ENCODE peak calls at places on chromosomes 1 and 21, in eight cellular contexts. One of them, this sample, is unnamed.

GRCh38 chr1:52654063-52654462 is 21.1 kb downstream of the SHISAL2A start:
- DNase-seq in fibroblast of mammary gland: no peak
- DNase-seq in HFFc6: no peak
- DNase-seq in dorsolateral prefrontal cortex: no peak
- DNase-seq in neural crest cell: no peak
- DNase-seq in CD8-positive, alpha-beta T cell: no peak
- DNase-seq in progenitor cell of endocrine pancreas: no peak
- DNase-seq in body of pancreas: no peak
- DNase-seq in this sample: no peak

GRCh38 chr1:200040516-200041138 is 13.1 kb downstream of the NR5A2 start:
- DNase-seq in fibroblast of mammary gland: no peak
- DNase-seq in HFFc6: no peak
- DNase-seq in dorsolateral prefrontal cortex: no peak
- DNase-seq in neural crest cell: no peak
- DNase-seq in CD8-positive, alpha-beta T cell: no peak
- DNase-seq in progenitor cell of endocrine pancreas: no peak
- DNase-seq in body of pancreas: peak; percentile 70
- DNase-seq in this sample: no peak

GRCh38 chr1:203202431-203203245 is 16.1 kb upstream of the CHI3L1 start:
- DNase-seq in fibroblast of mammary gland: peak; percentile 94
- DNase-seq in HFFc6: peak; percentile 45
- DNase-seq in dorsolateral prefrontal cortex: no peak
- DNase-seq in neural crest cell: no peak
- DNase-seq in CD8-positive, alpha-beta T cell: no peak
- DNase-seq in progenitor cell of endocrine pancreas: no peak
- DNase-seq in body of pancreas: peak; percentile 36
- DNase-seq in this sample: no peak

GRCh38 chr1:93980320-93980744 is 71.1 kb upstream of the GCLM start:
- DNase-seq in fibroblast of mammary gland: no peak
- DNase-seq in HFFc6: no peak
- DNase-seq in dorsolateral prefrontal cortex: no peak
- DNase-seq in neural crest cell: no peak
- DNase-seq in CD8-positive, alpha-beta T cell: no peak
- DNase-seq in progenitor cell of endocrine pancreas: no peak
- DNase-seq in body of pancreas: no peak
- DNase-seq in this sample: no peak

GRCh38 chr1:155984341-155984740 is 6.0 kb upstream of the ARHGEF2 start:
- DNase-seq in fibroblast of mammary gland: no peak
- DNase-seq in HFFc6: no peak
- DNase-seq in dorsolateral prefrontal cortex: no peak
- DNase-seq in neural crest cell: no peak
- DNase-seq in CD8-positive, alpha-beta T cell: no peak
- DNase-seq in progenitor cell of endocrine pancreas: peak; percentile 31
- DNase-seq in body of pancreas: peak; percentile 63
- DNase-seq in this sample: no peak

GRCh38 chr1:26597629-26598039 is 68.1 kb downstream of the RPS6KA1 start:
- DNase-seq in fibroblast of mammary gland: peak; percentile 72
- DNase-seq in HFFc6: peak; percentile 53
- DNase-seq in dorsolateral prefrontal cortex: no peak
- DNase-seq in neural crest cell: no peak
- DNase-seq in CD8-positive, alpha-beta T cell: no peak
- DNase-seq in progenitor cell of endocrine pancreas: no peak
- DNase-seq in body of pancreas: no peak
- DNase-seq in this sample: no peak

GRCh38 chr21:33848252-33848953 is 67.2 kb downstream of the ATP5PO start:
- DNase-seq in fibroblast of mammary gland: no peak
- DNase-seq in HFFc6: no peak
- DNase-seq in dorsolateral prefrontal cortex: no peak
- DNase-seq in neural crest cell: no peak
- DNase-seq in CD8-positive, alpha-beta T cell: no peak
- DNase-seq in progenitor cell of endocrine pancreas: no peak
- DNase-seq in body of pancreas: no peak
- DNase-seq in this sample: no peak

GRCh38 chr1:173333581-173333980 is 126.5 kb upstream of the TNFSF4 start:
- DNase-seq in fibroblast of mammary gland: peak; percentile 51
- DNase-seq in HFFc6: peak; percentile 39
- DNase-seq in dorsolateral prefrontal cortex: no peak
- DNase-seq in neural crest cell: no peak
- DNase-seq in CD8-positive, alpha-beta T cell: no peak
- DNase-seq in progenitor cell of endocrine pancreas: no peak
- DNase-seq in body of pancreas: no peak
- DNase-seq in this sample: no peak

GRCh38 chr1:35518183-35518582 is 39.0 kb downstream of the KIAA0319L start:
- DNase-seq in fibroblast of mammary gland: no peak
- DNase-seq in HFFc6: no peak
- DNase-seq in dorsolateral prefrontal cortex: no peak
- DNase-seq in neural crest cell: no peak
- DNase-seq in CD8-positive, alpha-beta T cell: no peak
- DNase-seq in progenitor cell of endocrine pancreas: no peak
- DNase-seq in body of pancreas: no peak
- DNase-seq in this sample: no peak

GRCh38 chr1:236753554-236753953 is 41.5 kb upstream of the MTR start:
- DNase-seq in fibroblast of mammary gland: peak; percentile 24
- DNase-seq in HFFc6: peak; percentile 43
- DNase-seq in dorsolateral prefrontal cortex: peak; percentile 48
- DNase-seq in neural crest cell: no peak
- DNase-seq in CD8-positive, alpha-beta T cell: no peak
- DNase-seq in progenitor cell of endocrine pancreas: no peak
- DNase-seq in body of pancreas: peak; percentile 24
- DNase-seq in this sample: no peak
- TF ChIP-seq CTCF in fibroblast of mammary gland: peak; percentile 17
- TF ChIP-seq CTCF in HFFc6: peak; percentile 65
- TF ChIP-seq CTCF in dorsolateral prefrontal cortex: peak; percentile 41
- TF ChIP-seq CTCF in neural crest cell: peak; percentile 48
- TF ChIP-seq CTCF in CD8-positive, alpha-beta T cell: no peak
- TF ChIP-seq CTCF in progenitor cell of endocrine pancreas: peak; percentile 26
- TF ChIP-seq CTCF in body of pancreas: no peak
- TF ChIP-seq CTCF in this sample: no peak

GRCh38 chr1:182716740-182717720 is 32.6 kb upstream of the RGS8 start:
- DNase-seq in fibroblast of mammary gland: no peak
- DNase-seq in HFFc6: no peak
- DNase-seq in dorsolateral prefrontal cortex: no peak
- DNase-seq in neural crest cell: no peak
- DNase-seq in CD8-positive, alpha-beta T cell: no peak
- DNase-seq in progenitor cell of endocrine pancreas: no peak
- DNase-seq in body of pancreas: no peak
- DNase-seq in this sample: no peak

GRCh38 chr1:182718311-182718710 is 33.9 kb upstream of the RGS8 start:
- DNase-seq in fibroblast of mammary gland: no peak
- DNase-seq in HFFc6: no peak
- DNase-seq in dorsolateral prefrontal cortex: no peak
- DNase-seq in neural crest cell: no peak
- DNase-seq in CD8-positive, alpha-beta T cell: no peak
- DNase-seq in progenitor cell of endocrine pancreas: no peak
- DNase-seq in body of pancreas: no peak
- DNase-seq in this sample: no peak

GRCh38 chr1:182723195-182723594 is 38.8 kb upstream of the RGS8 start:
- DNase-seq in fibroblast of mammary gland: no peak
- DNase-seq in HFFc6: no peak
- DNase-seq in dorsolateral prefrontal cortex: no peak
- DNase-seq in neural crest cell: no peak
- DNase-seq in CD8-positive, alpha-beta T cell: no peak
- DNase-seq in progenitor cell of endocrine pancreas: no peak
- DNase-seq in body of pancreas: peak; percentile 25
- DNase-seq in this sample: no peak

GRCh38 chr1:182721525-182721924 is 37.1 kb upstream of the RGS8 start:
- DNase-seq in fibroblast of mammary gland: no peak
- DNase-seq in HFFc6: no peak
- DNase-seq in dorsolateral prefrontal cortex: no peak
- DNase-seq in neural crest cell: no peak
- DNase-seq in CD8-positive, alpha-beta T cell: no peak
- DNase-seq in progenitor cell of endocrine pancreas: no peak
- DNase-seq in body of pancreas: no peak
- DNase-seq in this sample: no peak

GRCh38 chr1:182720465-182720864 is 36.1 kb upstream of the RGS8 start:
- DNase-seq in fibroblast of mammary gland: peak; percentile 16
- DNase-seq in HFFc6: peak; percentile 17
- DNase-seq in dorsolateral prefrontal cortex: no peak
- DNase-seq in neural crest cell: no peak
- DNase-seq in CD8-positive, alpha-beta T cell: no peak
- DNase-seq in progenitor cell of endocrine pancreas: no peak
- DNase-seq in body of pancreas: no peak
- DNase-seq in this sample: no peak
- TF ChIP-seq CTCF in fibroblast of mammary gland: peak; percentile 40
- TF ChIP-seq CTCF in HFFc6: peak; percentile 59
- TF ChIP-seq CTCF in dorsolateral prefrontal cortex: no peak
- TF ChIP-seq CTCF in neural crest cell: peak; percentile 51
- TF ChIP-seq CTCF in CD8-positive, alpha-beta T cell: no peak
- TF ChIP-seq CTCF in progenitor cell of endocrine pancreas: peak; percentile 64
- TF ChIP-seq CTCF in body of pancreas: no peak
- TF ChIP-seq CTCF in this sample: peak; percentile 18

DNA sequence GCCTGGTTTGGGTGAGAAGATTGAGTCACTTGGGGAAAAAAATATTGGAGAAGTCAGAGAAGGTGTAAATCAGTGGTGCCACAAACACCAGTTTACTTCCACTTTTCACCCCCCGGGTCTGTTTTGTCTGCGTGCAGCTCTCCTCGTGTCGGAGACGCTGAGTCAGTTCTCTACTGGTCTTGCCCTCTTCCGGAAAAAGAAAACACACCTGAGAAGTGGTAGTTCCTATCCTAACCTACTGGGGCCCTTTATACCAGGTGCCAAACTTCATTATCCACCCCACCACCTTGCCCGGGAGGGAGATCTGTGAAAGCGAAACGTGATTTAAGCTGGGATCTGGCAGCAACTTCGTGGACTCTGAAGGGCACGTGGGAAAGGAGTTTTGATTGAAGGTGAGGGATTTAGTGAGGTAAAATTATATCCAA is 855 bp upstream of the IVNS1ABP start:
- DNase-seq in fibroblast of mammary gland: no peak
- DNase-seq in HFFc6: peak; percentile 5
- DNase-seq in dorsolateral prefrontal cortex: peak; percentile 16
- DNase-seq in neural crest cell: no peak
- DNase-seq in CD8-positive, alpha-beta T cell: peak; percentile 79
- DNase-seq in progenitor cell of endocrine pancreas: peak; percentile 13
- DNase-seq in body of pancreas: peak; percentile 50
- DNase-seq in this sample: no peak
- TF ChIP-seq CTCF in fibroblast of mammary gland: no peak
- TF ChIP-seq CTCF in HFFc6: no peak
- TF ChIP-seq CTCF in dorsolateral prefrontal cortex: no peak
- TF ChIP-seq CTCF in neural crest cell: peak; percentile 30
- TF ChIP-seq CTCF in CD8-positive, alpha-beta T cell: peak; percentile 41
- TF ChIP-seq CTCF in progenitor cell of endocrine pancreas: peak; percentile 30
- TF ChIP-seq CTCF in body of pancreas: no peak
- TF ChIP-seq CTCF in this sample: no peak

GRCh38 chr1:20663365-20663764 is 2.2 kb upstream of the DDOST start:
- DNase-seq in fibroblast of mammary gland: no peak
- DNase-seq in HFFc6: no peak
- DNase-seq in dorsolateral prefrontal cortex: no peak
- DNase-seq in neural crest cell: no peak
- DNase-seq in CD8-positive, alpha-beta T cell: no peak
- DNase-seq in progenitor cell of endocrine pancreas: no peak
- DNase-seq in body of pancreas: no peak
- DNase-seq in this sample: no peak

GRCh38 chr1:20660363-20661234 is 570 bp downstream of the DDOST start:
- DNase-seq in fibroblast of mammary gland: no peak
- DNase-seq in HFFc6: no peak
- DNase-seq in dorsolateral prefrontal cortex: no peak
- DNase-seq in neural crest cell: no peak
- DNase-seq in CD8-positive, alpha-beta T cell: no peak
- DNase-seq in progenitor cell of endocrine pancreas: no peak
- DNase-seq in body of pancreas: no peak
- DNase-seq in this sample: no peak

GRCh38 chr1:20662110-20662475 is 924 bp upstream of the DDOST start:
- DNase-seq in fibroblast of mammary gland: no peak
- DNase-seq in HFFc6: no peak
- DNase-seq in dorsolateral prefrontal cortex: no peak
- DNase-seq in neural crest cell: no peak
- DNase-seq in CD8-positive, alpha-beta T cell: no peak
- DNase-seq in progenitor cell of endocrine pancreas: no peak
- DNase-seq in body of pancreas: no peak
- DNase-seq in this sample: no peak

GRCh38 chr1:20663969-20664715 is 3.0 kb upstream of the DDOST start:
- DNase-seq in fibroblast of mammary gland: no peak
- DNase-seq in HFFc6: no peak
- DNase-seq in dorsolateral prefrontal cortex: no peak
- DNase-seq in neural crest cell: no peak
- DNase-seq in CD8-positive, alpha-beta T cell: no peak
- DNase-seq in progenitor cell of endocrine pancreas: no peak
- DNase-seq in body of pancreas: no peak
- DNase-seq in this sample: no peak

GRCh38 chr1:20661235-20662109 is at the start of gene DDOST:
- DNase-seq in fibroblast of mammary gland: peak; percentile 96
- DNase-seq in HFFc6: peak; percentile 96
- DNase-seq in dorsolateral prefrontal cortex: peak; percentile 97
- DNase-seq in neural crest cell: peak; percentile 89
- DNase-seq in CD8-positive, alpha-beta T cell: peak; percentile 95
- DNase-seq in progenitor cell of endocrine pancreas: peak; percentile 90
- DNase-seq in body of pancreas: peak; percentile 97
- DNase-seq in this sample: peak; percentile 90
- TF ChIP-seq CTCF in fibroblast of mammary gland: peak; percentile 47
- TF ChIP-seq CTCF in HFFc6: peak; percentile 69
- TF ChIP-seq CTCF in dorsolateral prefrontal cortex: peak; percentile 47
- TF ChIP-seq CTCF in neural crest cell: peak; percentile 55
- TF ChIP-seq CTCF in CD8-positive, alpha-beta T cell: peak; percentile 27
- TF ChIP-seq CTCF in progenitor cell of endocrine pancreas: peak; percentile 51
- TF ChIP-seq CTCF in body of pancreas: peak; percentile 25
- TF ChIP-seq CTCF in this sample: no peak

This sample was measured in mesothelial cell of epicardium.